ENCODE peak calls at places on chromosomes 12 and 14, in six cellular contexts. I, M, V, T, Y and A are unnamed samples.

GRCh38 chr12:7146906-7147305 is 16.7 kb downstream of the CLSTN3 start:
- DNase-seq in I (no peak), M (peak; percentile 40), V (no peak), T (no peak), Y (no peak), A (no peak)

GRCh38 chr12:49763006-49763591 is 21.7 kb downstream of the TMBIM6 start:
- DNase-seq in I (peak; percentile 82), M (peak; percentile 80), V (peak; percentile 93), T (peak; percentile 71), Y (peak; percentile 90), A (peak; percentile 51)

GRCh38 chr12:103530352-103530751 is 34.6 kb upstream of the C12orf42 start:
- DNase-seq in I (no peak), M (no peak), V (no peak), T (no peak), Y (no peak), A (no peak)

GRCh38 chr12:48980953-48981756 is 3.0 kb downstream of the WNT1 start:
- DNase-seq in I (peak; percentile 52), M (no peak), V (peak; percentile 81), T (peak; percentile 43), Y (peak; percentile 38), A (no peak)

GRCh38 chr14:104082807-104083206 is 2.7 kb upstream of the ASPG start:
- DNase-seq in I (peak; percentile 85), M (no peak), V (no peak), T (no peak), Y (no peak), A (peak; percentile 13)

GRCh38 chr14:54567634-54568561 is 970 bp downstream of the SAMD4A start:
- DNase-seq in I (peak; percentile 64), M (peak; percentile 86), V (peak; percentile 74), T (peak; percentile 21), Y (peak; percentile 48), A (no peak)

GRCh38 chr14:96104469-96105057 is 65.4 kb downstream of the C14orf132 start:
- DNase-seq in I (peak; percentile 76), M (peak; percentile 98), V (peak; percentile 30), T (no peak), Y (no peak), A (no peak)

GRCh38 chr14:95329941-95330340 is 10.2 kb upstream of the CLMN start:
- DNase-seq in I (no peak), M (no peak), V (no peak), T (no peak), Y (no peak), A (no peak)

GRCh38 chr12:124233846-124234620 is 60.9 kb upstream of the RFLNA start:
- DNase-seq in I (no peak), M (no peak), V (no peak), T (no peak), Y (no peak), A (no peak)

GRCh38 chr12:4797096-4797495 is 76.9 kb downstream of the GALNT8 start:
- DNase-seq in I (no peak), M (no peak), V (no peak), T (no peak), Y (no peak), A (no peak)

GRCh38 chr12:113815031-113815430 is 151.1 kb downstream of the RBM19 start:
- DNase-seq in I (no peak), M (no peak), V (no peak), T (no peak), Y (no peak), A (no peak)

GRCh38 chr14:65637780-65638179 is 225.2 kb downstream of the FUT8 start:
- DNase-seq in I (no peak), M (no peak), V (peak; percentile 64), T (no peak), Y (peak; percentile 60), A (no peak)

GRCh38 chr12:26614217-26614616 is 218.8 kb downstream of the ITPR2 start:
- DNase-seq in I (peak; percentile 24), M (no peak), V (no peak), T (peak; percentile 14), Y (peak; percentile 33), A (no peak)

GRCh38 chr12:85237320-85237719 is 42.7 kb upstream of the ALX1 start:
- DNase-seq in I (no peak), M (no peak), V (no peak), T (no peak), Y (no peak), A (no peak)

GRCh38 chr12:2396448-2396871 is 343.7 kb downstream of the CACNA1C start:
- DNase-seq in I (peak; percentile 21), M (peak; percentile 86), V (peak; percentile 46), T (no peak), Y (no peak), A (no peak)

GRCh38 chr14:48963231-48963630 is 622.9 kb downstream of the RPS29 start:
- DNase-seq in I (no peak), M (no peak), V (no peak), T (no peak), Y (no peak), A (no peak)

GRCh38 chr12:116474331-116474730 is 84.8 kb upstream of the MAP1LC3B2 start:
- DNase-seq in I (no peak), M (no peak), V (no peak), T (no peak), Y (no peak), A (no peak)

GRCh38 chr12:93318720-93319522 is 58.8 kb upstream of the NUDT4 start:
- DNase-seq in I (no peak), M (no peak), V (no peak), T (no peak), Y (no peak), A (no peak)

GRCh38 chr12:66319266-66319954 is 17.1 kb downstream of the HELB start:
- DNase-seq in I (no peak), M (no peak), V (no peak), T (no peak), Y (no peak), A (no peak)